ENCODE peak calls at places on chromosomes 5 and 9, in six cellular contexts. C is AG04450, R is GM10248, Z is OCI-LY7, B is IMR-90, O is gastrocnemius medialis. A is an unnamed sample.

GRCh38 chr9:127133739-127134167 is 11.3 kb upstream of the ANGPTL2 start:
- DNase-seq in O (peak; percentile 82), Z (no peak), R (no peak), B (peak; percentile 91), C (peak; percentile 85), A (no peak)

GRCh38 chr9:84851935-84852585 is 182.5 kb downstream of the NTRK2 start:
- DNase-seq in R (no peak), B (peak; percentile 11), C (no peak), Z (no peak), O (no peak), A (no peak)

GRCh38 chr5:17203329-17204132 is 13.9 kb upstream of the BASP1 start:
- DNase-seq in O (no peak), R (peak; percentile 70), B (peak; percentile 86), C (no peak), Z (peak; percentile 65), A (no peak)

GRCh38 chr5:147930759-147931158 is 24.4 kb upstream of the C5orf46 start:
- DNase-seq in O (no peak), C (no peak), R (peak; percentile 14), B (no peak), Z (no peak), A (no peak)

GRCh38 chr5:18740301-18740700 is 1106.0 kb downstream of the TAF11L14 start:
- DNase-seq in B (no peak), Z (no peak), O (no peak), C (no peak), R (no peak), A (no peak)

GRCh38 chr9:133731876-133732321 is 6.3 kb downstream of the SARDH start:
- DNase-seq in B (peak; percentile 47), Z (peak; percentile 53), C (no peak), R (no peak), O (no peak), A (no peak)

GRCh38 chr5:136511046-136511445 is 145.7 kb upstream of the TRPC7 start:
- DNase-seq in C (no peak), Z (no peak), B (no peak), O (no peak), R (no peak), A (no peak)

GRCh38 chr5:15009420-15009819 is 137.8 kb upstream of the ANKH start:
- DNase-seq in R (no peak), C (no peak), O (no peak), B (peak; percentile 69), Z (no peak), A (no peak)

GRCh38 chr9:113558632-113559502 is 95.3 kb downstream of the RGS3 start:
- DNase-seq in O (peak; percentile 38), B (peak; percentile 82), Z (no peak), C (no peak), R (no peak), A (no peak)

GRCh38 chr5:19853616-19854240 is 134.3 kb downstream of the CDH18 start:
- DNase-seq in B (peak; percentile 74), Z (no peak), R (no peak), O (no peak), C (peak; percentile 46), A (no peak)

GRCh38 chr5:173925449-173926071 is 37.4 kb downstream of the CPEB4 start:
- DNase-seq in C (no peak), Z (peak; percentile 72), B (peak; percentile 57), O (no peak), R (peak; percentile 28), A (peak; percentile 73)

GRCh38 chr9:89277454-89277853 is 33.5 kb upstream of the CKS2 start:
- DNase-seq in O (no peak), B (peak; percentile 49), C (no peak), Z (no peak), R (no peak), A (no peak)

GRCh38 chr9:124022201-124023121 is 10.9 kb downstream of the LHX2 start:
- DNase-seq in B (no peak), R (no peak), Z (no peak), C (no peak), O (no peak), A (no peak)

GRCh38 chr5:172782169-172783039 is 11.4 kb upstream of the DUSP1 start:
- DNase-seq in B (peak; percentile 76), Z (no peak), C (no peak), O (no peak), R (no peak), A (no peak)

GRCh38 chr5:146706321-146706972 is 172.1 kb downstream of the PPP2R2B start:
- DNase-seq in C (no peak), O (no peak), R (no peak), B (no peak), Z (peak; percentile 1), A (peak; percentile 12)

DNA sequence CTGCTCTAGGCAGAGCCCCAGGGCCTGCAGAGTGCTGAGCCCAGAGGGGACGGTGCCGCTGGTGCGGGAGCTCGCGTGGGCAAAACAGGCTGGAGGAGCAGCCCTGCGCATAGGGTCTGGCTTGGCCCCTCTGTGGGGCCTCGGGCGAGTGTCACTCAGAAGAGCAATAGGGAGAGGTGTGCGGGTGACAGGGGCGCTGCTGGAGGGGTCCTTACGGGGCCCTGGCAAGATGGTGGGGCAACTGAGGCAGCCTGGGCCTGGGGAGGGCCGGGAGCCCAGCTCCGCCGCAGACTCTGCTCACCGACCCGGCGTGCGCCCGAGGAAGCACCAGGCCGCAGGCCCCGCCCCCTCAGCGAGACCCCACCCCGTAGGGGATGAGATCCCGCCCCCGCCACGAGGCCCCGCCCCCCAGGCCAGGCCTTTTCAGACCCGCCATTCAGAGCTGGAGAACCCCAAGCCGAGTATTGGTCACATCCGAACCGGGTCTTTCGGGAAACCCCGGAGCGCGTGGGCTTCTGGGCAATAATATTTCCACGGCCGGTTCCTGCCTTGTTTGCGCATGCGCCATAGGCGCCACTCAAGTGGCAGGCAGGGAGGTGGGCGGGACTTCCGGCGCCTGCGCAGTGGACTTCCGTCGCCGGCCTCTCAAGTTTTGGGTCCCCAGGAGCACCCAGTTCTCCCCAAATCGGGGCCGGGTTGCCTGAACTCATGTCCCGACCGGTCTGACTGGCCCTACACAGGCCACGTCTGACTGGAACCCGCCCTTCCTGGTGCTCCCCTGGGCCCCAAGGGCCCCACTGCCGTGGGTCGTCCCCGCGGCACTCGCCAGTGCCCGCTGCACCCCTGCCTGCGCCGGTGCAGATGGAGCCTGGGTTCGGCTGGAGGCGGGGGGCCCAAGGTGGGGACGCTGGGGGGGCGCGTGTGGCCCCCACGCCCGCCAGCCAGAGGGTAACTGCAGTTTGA is 1.3 kb upstream of the RNF208 start:
- DNase-seq in O (peak; percentile 97), Z (peak; percentile 100), B (peak; percentile 97), R (peak; percentile 98), C (peak; percentile 96), A (peak; percentile 99)
- TF ChIP-seq CTCF in O (no peak), Z (no peak), B (no peak), R (no peak), C (no peak), A (no peak)

DNA sequence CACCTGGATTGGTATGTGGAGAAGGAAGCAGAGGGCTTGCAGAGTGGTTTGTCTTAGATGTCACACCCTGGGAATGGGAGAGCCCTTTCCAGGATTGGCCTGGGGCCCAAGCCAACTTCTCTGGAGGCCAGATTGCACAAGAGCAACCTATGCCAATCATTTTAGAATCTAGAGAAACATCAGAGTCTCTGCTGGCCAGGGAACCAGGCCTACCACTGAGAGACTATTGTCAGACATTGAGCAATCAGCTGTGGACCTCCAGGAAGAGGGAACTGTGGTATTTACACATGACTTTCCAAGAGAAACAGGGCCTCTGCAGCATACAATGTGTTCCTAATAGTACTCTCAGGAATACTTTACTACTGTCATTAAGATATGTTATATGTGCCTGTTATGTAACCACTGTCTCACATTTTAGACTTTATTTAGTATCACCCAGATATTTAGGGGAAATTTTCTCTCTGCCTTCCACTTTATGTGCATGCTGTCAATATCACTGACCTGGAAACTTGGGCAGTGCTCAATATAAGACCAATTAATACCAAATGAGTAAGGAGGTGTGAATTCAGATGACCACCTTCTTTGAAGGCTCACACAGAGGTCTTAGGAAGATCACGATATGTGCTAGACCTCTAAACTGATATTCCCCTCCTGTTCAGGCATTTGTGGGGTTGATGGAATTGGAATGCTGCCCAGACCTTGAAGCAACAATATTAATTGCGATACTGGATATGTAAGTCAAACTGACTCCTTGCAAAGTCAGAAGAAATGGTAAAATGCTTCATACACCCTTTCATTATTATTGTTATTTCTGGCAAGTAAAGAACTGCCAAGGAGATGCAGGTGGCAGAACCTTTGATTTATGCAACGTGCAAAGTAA is 20.5 kb upstream of the CCL28 start:
- DNase-seq in O (peak; percentile 2), C (no peak), R (no peak), B (peak; percentile 52), Z (no peak), A (no peak)
- TF ChIP-seq CTCF in O (no peak), C (no peak), R (no peak), B (no peak), Z (no peak), A (no peak)

GRCh38 chr9:17216011-17216410 is 81.2 kb downstream of the CNTLN start:
- DNase-seq in R (no peak), C (no peak), B (no peak), O (no peak), Z (no peak), A (no peak)

GRCh38 chr9:17222932-17223331 is 88.1 kb downstream of the CNTLN start:
- DNase-seq in B (no peak), O (no peak), C (no peak), R (no peak), Z (no peak), A (no peak)

DNA sequence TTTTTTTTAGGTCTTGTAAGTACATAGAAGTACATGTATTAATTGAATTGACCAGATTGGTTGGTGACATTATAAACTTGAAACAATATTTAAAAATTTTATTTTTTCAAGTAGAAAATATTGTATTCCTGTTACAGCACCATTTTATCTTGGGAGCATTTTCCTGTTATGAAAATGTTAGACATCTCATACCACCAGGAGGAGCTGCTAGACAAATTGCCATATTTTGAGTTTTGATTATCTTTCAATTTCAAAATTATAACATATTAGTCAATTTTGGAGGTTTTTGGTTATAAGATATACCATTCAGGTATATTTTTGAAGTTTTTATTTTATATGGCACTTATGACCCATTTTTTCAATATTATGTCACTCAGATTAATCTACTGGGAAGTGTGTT is 84.4 kb downstream of the CNTLN start:
- DNase-seq in Z (no peak), B (peak; percentile 10), O (no peak), C (no peak), R (no peak), A (no peak)
- TF ChIP-seq CTCF in Z (peak; percentile 14), B (peak; percentile 51), O (no peak), C (peak; percentile 47), R (no peak), A (no peak)

DNA sequence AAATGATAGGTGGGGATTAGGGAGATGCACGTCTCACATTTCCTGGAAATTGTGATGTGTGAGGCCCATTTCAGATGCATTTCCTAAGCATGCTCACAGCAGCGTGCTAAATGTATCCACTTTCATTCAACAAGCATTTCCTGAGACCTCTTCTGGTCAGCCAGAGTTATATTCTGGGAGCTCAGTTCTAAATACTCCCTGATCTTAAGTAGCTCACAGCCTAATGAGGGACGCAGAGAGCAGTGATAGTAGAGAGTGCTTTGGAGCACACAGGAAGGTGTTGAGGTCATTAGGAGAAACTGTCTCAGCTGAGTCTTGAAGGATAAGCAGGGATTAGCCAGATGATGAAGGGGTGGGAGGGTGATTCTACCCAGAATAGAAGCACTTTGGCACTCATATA is 46.2 kb upstream of the FSD1L start:
- DNase-seq in B (peak; percentile 61), O (no peak), Z (peak; percentile 31), R (no peak), C (no peak), A (no peak)
- TF ChIP-seq CTCF in B (peak; percentile 30), O (no peak), Z (peak; percentile 28), R (no peak), C (peak; percentile 36), A (no peak)

GRCh38 chr5:92424785-92425426 is 1041.8 kb upstream of the ARRDC3 start:
- DNase-seq in B (no peak), Z (no peak), C (no peak), O (no peak), R (no peak), A (no peak)

GRCh38 chr5:92429642-92430041 is 1046.5 kb upstream of the ARRDC3 start:
- DNase-seq in R (no peak), B (no peak), C (no peak), Z (no peak), O (no peak), A (no peak)
- TF ChIP-seq CTCF in R (no peak), B (no peak), C (no peak), Z (no peak), O (no peak), A (no peak)